ENCODE peak calls at places on chromosome 9, in five cellular contexts. I is HCT116, O is PC-3, R is OCI-LY7, K is GM23248. M is an unnamed sample.

GRCh38 chr9:27442464-27442863 is 81.6 kb upstream of the IFNK start:
- DNase-seq in O (no peak), I (no peak), R (no peak), K (no peak), M (no peak)

GRCh38 chr9:14353222-14354056 is 39.5 kb upstream of the NFIB start:
- DNase-seq in R (peak; percentile 81), K (peak; percentile 79), O (peak; percentile 82), I (peak; percentile 50), M (peak; percentile 93)

GRCh38 chr9:120386390-120387131 is 193.4 kb downstream of the CDK5RAP2 start:
- DNase-seq in K (no peak), I (no peak), R (no peak), O (no peak), M (no peak)

GRCh38 chr9:133472753-133473378 is 6.0 kb downstream of the SLC2A6 start:
- DNase-seq in O (no peak), R (no peak), I (no peak), K (no peak), M (no peak)

GRCh38 chr9:134549336-134549735 is 92.3 kb upstream of the COL5A1 start:
- DNase-seq in I (no peak), O (no peak), K (no peak), R (no peak), M (no peak)

GRCh38 chr9:130711469-130711868 is 17.9 kb downstream of the EXOSC2 start:
- DNase-seq in R (no peak), O (no peak), K (no peak), I (no peak), M (no peak)

GRCh38 chr9:129781991-129782390 is 21.0 kb upstream of the TOR1B start:
- DNase-seq in I (no peak), R (no peak), K (no peak), O (no peak), M (no peak)

GRCh38 chr9:136618578-136619547 is 43.9 kb upstream of the EGFL7 start:
- DNase-seq in R (peak; percentile 63), O (no peak), I (no peak), K (no peak), M (peak; percentile 57)

GRCh38 chr9:69400470-69400869 is 75.5 kb downstream of the ENTREP1 start:
- DNase-seq in I (no peak), O (peak; percentile 52), R (no peak), K (no peak), M (no peak)

GRCh38 chr9:127074561-127075548 is 47.6 kb downstream of the ANGPTL2 start:
- DNase-seq in I (no peak), R (peak; percentile 5), O (no peak), K (no peak), M (no peak)

GRCh38 chr9:12697719-12698118 is 4.5 kb downstream of the TYRP1 start:
- DNase-seq in I (no peak), O (no peak), R (no peak), K (peak; percentile 22), M (no peak)

GRCh38 chr9:35907732-35908483 is 1.4 kb upstream of the SPAAR start:
- DNase-seq in K (peak; percentile 87), I (peak; percentile 32), O (peak; percentile 84), R (no peak), M (no peak)

GRCh38 chr9:90423661-90424193 is 218.9 kb downstream of the DIRAS2 start:
- DNase-seq in K (no peak), R (no peak), I (no peak), O (peak; percentile 52), M (no peak)

GRCh38 chr9:97852001-97852398 is 1.0 kb upstream of the FOXE1 start:
- DNase-seq in O (no peak), R (no peak), I (no peak), K (no peak), M (no peak)

GRCh38 chr9:14316574-14317304 is 2.8 kb upstream of the NFIB start:
- DNase-seq in R (no peak), K (no peak), O (no peak), I (no peak), M (no peak)

GRCh38 chr9:129675656-129676055 is 10.2 kb downstream of the PRRX2 start:
- DNase-seq in K (peak; percentile 54), R (no peak), I (no peak), O (no peak), M (no peak)

GRCh38 chr9:123954921-123955320 is 25.0 kb upstream of the DENND1A start:
- DNase-seq in R (no peak), K (peak; percentile 72), O (no peak), I (no peak), M (no peak)

GRCh38 chr9:120032639-120033038 is 547.3 kb downstream of the CDK5RAP2 start:
- DNase-seq in O (no peak), I (no peak), R (no peak), K (peak; percentile 31), M (peak; percentile 47)

GRCh38 chr9:72485821-72486605 is 35.4 kb upstream of the TMC1 start:
- DNase-seq in R (no peak), I (no peak), K (peak; percentile 16), O (no peak), M (no peak)

GRCh38 chr9:119967867-119968535 is 598.8 kb upstream of the BRINP1 start:
- DNase-seq in K (no peak), R (no peak), I (no peak), O (no peak), M (no peak)

GRCh38 chr9:134488901-134489280 is 152.7 kb upstream of the COL5A1 start:
- DNase-seq in I (no peak), K (no peak), O (no peak), R (no peak), M (no peak)

GRCh38 chr9:135240871-135241311 is 153.4 kb downstream of the OLFM1 start:
- DNase-seq in K (no peak), R (no peak), I (no peak), O (no peak), M (no peak)

GRCh38 chr9:108618906-108619550 is 236.8 kb downstream of the ACTL7B start:
- DNase-seq in R (no peak), O (no peak), I (no peak), K (peak; percentile 55), M (no peak)

GRCh38 chr9:122403381-122404002 is 32.7 kb downstream of the PTGS1 start:
- DNase-seq in I (no peak), K (peak; percentile 75), R (no peak), O (no peak), M (no peak)

GRCh38 chr9:129838707-129839259 is 3.5 kb downstream of the USP20 start:
- DNase-seq in K (peak; percentile 96), R (no peak), I (no peak), O (peak; percentile 91), M (no peak)

GRCh38 chr9:129383005-129383414 is 204.9 kb upstream of the IER5L start:
- DNase-seq in K (peak; percentile 42), O (peak; percentile 79), R (no peak), I (peak; percentile 39), M (no peak)

GRCh38 chr9:16221350-16221749 is 649.1 kb downstream of the BNC2 start:
- DNase-seq in O (no peak), K (no peak), I (no peak), R (no peak), M (no peak)

GRCh38 chr9:16223074-16223871 is 647.2 kb downstream of the BNC2 start:
- DNase-seq in O (peak; percentile 77), R (no peak), I (no peak), K (no peak), M (no peak)

GRCh38 chr9:16217933-16218830 is 652.3 kb downstream of the BNC2 start:
- DNase-seq in O (no peak), R (no peak), I (no peak), K (peak; percentile 43), M (no peak)

DNA sequence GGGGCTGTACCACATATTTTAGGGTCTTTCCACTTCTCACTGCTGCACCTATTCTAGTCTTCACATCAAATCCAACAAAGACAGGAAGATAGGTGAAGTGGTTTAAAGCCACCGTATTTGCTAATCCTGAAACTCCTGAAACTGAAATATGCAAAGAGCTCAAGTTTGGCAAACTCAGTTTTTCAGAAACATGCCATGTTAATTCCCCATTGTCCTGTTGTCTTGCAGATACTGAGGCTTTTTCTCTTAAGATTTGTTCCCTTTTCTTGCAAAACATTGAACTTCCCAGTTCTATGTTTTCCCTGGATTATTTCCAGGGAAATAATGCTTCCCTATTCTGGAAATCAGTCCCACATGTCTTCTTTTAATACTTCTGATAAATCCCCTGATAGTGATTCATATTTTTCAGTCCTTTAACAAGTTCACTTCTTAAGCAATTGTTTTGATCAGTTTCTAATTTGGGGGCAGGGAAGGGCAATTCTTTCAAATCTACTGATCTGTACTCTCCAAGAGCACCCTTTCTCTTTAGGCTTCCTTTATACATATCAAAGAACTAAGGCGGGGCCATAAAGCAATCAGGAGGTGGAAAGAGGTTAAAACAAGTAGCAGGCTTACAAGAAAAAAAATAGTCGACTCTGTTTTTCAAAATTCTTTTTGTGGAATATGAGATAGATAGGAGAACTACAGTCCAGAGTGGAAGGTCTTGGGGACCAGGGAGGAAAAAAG is 648.5 kb downstream of the BNC2 start:
- DNase-seq in O (no peak), R (no peak), K (no peak), I (no peak), M (no peak)
- H3K4me2 ChIP-seq in O (no peak overlapping the region), R (no peak overlapping the region), K (peak overlapping the region; percentile 2), I (no peak overlapping the region), M (no peak overlapping the region)

GRCh38 chr9:82890865-82891264 is 172.1 kb downstream of the RASEF start:
- DNase-seq in R (no peak), O (no peak), K (no peak), I (no peak), M (no peak)

GRCh38 chr9:82890401-82890800 is 172.5 kb downstream of the RASEF start:
- DNase-seq in K (no peak), R (no peak), I (no peak), O (no peak), M (no peak)

GRCh38 chr9:82891321-82891720 is 171.6 kb downstream of the RASEF start:
- DNase-seq in I (no peak), K (no peak), R (no peak), O (no peak), M (no peak)

DNA sequence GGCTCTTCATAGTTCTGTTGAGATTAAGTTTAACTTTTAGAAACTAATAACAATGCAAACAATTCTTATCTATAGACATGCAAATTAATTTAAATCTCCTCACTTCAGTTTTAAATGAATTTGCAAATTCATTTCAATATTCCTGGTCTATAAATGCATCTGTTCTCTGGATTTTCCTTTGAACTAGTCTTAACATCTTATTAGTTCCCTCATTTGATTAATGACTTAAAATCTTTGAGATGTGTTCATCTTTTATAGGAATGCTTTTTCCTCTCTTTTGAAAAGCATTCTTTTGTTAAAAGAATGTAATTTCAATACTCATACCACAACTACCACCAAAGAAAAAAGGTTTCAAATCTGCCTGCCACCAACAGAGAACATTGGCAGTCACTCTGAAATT is 169.4 kb downstream of the RASEF start:
- DNase-seq in K (no peak), I (no peak), R (no peak), O (no peak), M (no peak)
- H3K9me2 ChIP-seq in K (no peaks in the 10 kb centered on the region), I (no peaks in the 10 kb centered on the region), R (no peaks in the 10 kb centered on the region), O (no peaks in the 10 kb centered on the region), M (no peaks in the 10 kb centered on the region)

DNA sequence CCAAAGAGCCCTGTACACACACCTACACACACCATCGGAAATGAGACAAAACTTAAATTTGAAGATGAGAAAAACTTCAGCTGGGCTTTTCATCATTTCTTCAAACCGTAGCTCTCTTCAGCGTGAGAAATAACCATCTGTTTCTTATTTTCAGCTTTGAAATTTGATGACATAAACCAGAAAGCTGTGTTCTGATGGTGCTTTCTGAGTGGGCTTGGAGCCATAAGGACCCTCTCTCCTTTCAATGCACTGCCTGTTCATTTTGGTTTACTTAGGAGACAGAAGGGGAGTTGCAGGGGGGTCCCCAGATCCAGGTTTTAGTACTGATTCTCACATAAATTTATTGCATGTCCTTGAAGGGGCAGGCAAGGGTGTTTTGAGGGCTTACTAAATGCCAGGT is 9.5 kb downstream of the FBXO10 start:
- DNase-seq in O (no peak), I (no peak), K (no peak), R (no peak), M (no peak)
- H3K4me2 ChIP-seq in O (no peak overlapping the region), I (no peak overlapping the region), K (no peak overlapping the region), R (peak overlapping the region; percentile 62), M (peak overlapping the region; percentile 58)

GRCh38 chr9:82894961-82895902 is 167.7 kb downstream of the RASEF start:
- DNase-seq in R (no peak), K (no peak), I (no peak), O (no peak), M (no peak)
- H3K9me2 ChIP-seq in R (no peaks in the 10 kb centered on the region), K (no peaks in the 10 kb centered on the region), I (no peaks in the 10 kb centered on the region), O (no peaks in the 10 kb centered on the region), M (no peaks in the 10 kb centered on the region)